ENCODE peak calls at places on chromosomes 3 and 15, in six cellular contexts. One of them, this sample, is unnamed.

GRCh38 chr3:112411425-112411824 is 78.5 kb downstream of the CD200 start:
- DNase-seq in ELR: no peak
- DNase-seq in non-pigmented ciliary epithelial cell: no peak
- DNase-seq in stimulated activated CD4-positive, alpha-beta T cell treated with anti-CD3 and anti-CD28 coated beads, Interleukin-2, amount 100 ng/mL, for 48 hours: no peak
- DNase-seq in GM04503: no peak
- DNase-seq in COR-L47: no peak
- DNase-seq in this sample: no peak

GRCh38 chr15:68795298-68795848 is 25.3 kb downstream of the ANP32A start:
- DNase-seq in ELR: peak
- DNase-seq in non-pigmented ciliary epithelial cell: peak
- DNase-seq in stimulated activated CD4-positive, alpha-beta T cell treated with anti-CD3 and anti-CD28 coated beads, Interleukin-2, amount 100 ng/mL, for 48 hours: peak
- DNase-seq in GM04503: no peak
- DNase-seq in COR-L47: peak
- DNase-seq in this sample: no peak

GRCh38 chr3:52044869-52045616 is 11.3 kb downstream of the DUSP7 start:
- DNase-seq in ELR: no peak
- DNase-seq in non-pigmented ciliary epithelial cell: no peak
- DNase-seq in stimulated activated CD4-positive, alpha-beta T cell treated with anti-CD3 and anti-CD28 coated beads, Interleukin-2, amount 100 ng/mL, for 48 hours: no peak
- DNase-seq in GM04503: no peak
- DNase-seq in COR-L47: no peak
- DNase-seq in this sample: no peak

GRCh38 chr3:30511524-30512278 is 94.7 kb upstream of the TGFBR2 start:
- DNase-seq in ELR: peak
- DNase-seq in non-pigmented ciliary epithelial cell: peak
- DNase-seq in stimulated activated CD4-positive, alpha-beta T cell treated with anti-CD3 and anti-CD28 coated beads, Interleukin-2, amount 100 ng/mL, for 48 hours: no peak
- DNase-seq in GM04503: peak
- DNase-seq in COR-L47: no peak
- DNase-seq in this sample: no peak

GRCh38 chr3:42345811-42346210 is 64.6 kb downstream of the LYZL4 start:
- DNase-seq in ELR: no peak
- DNase-seq in non-pigmented ciliary epithelial cell: no peak
- DNase-seq in stimulated activated CD4-positive, alpha-beta T cell treated with anti-CD3 and anti-CD28 coated beads, Interleukin-2, amount 100 ng/mL, for 48 hours: no peak
- DNase-seq in GM04503: no peak
- DNase-seq in COR-L47: no peak
- DNase-seq in this sample: no peak

GRCh38 chr3:152508705-152509104 is 240.0 kb downstream of the MBNL1 start:
- DNase-seq in ELR: peak
- DNase-seq in non-pigmented ciliary epithelial cell: no peak
- DNase-seq in stimulated activated CD4-positive, alpha-beta T cell treated with anti-CD3 and anti-CD28 coated beads, Interleukin-2, amount 100 ng/mL, for 48 hours: no peak
- DNase-seq in GM04503: no peak
- DNase-seq in COR-L47: peak
- DNase-seq in this sample: peak

GRCh38 chr3:34676431-34676830 is 878.0 kb downstream of the PDCD6IP start:
- DNase-seq in ELR: no peak
- DNase-seq in non-pigmented ciliary epithelial cell: no peak
- DNase-seq in stimulated activated CD4-positive, alpha-beta T cell treated with anti-CD3 and anti-CD28 coated beads, Interleukin-2, amount 100 ng/mL, for 48 hours: no peak
- DNase-seq in GM04503: no peak
- DNase-seq in COR-L47: no peak
- DNase-seq in this sample: no peak

GRCh38 chr3:101902041-101902440 is 52.7 kb downstream of the NFKBIZ start:
- DNase-seq in ELR: peak
- DNase-seq in non-pigmented ciliary epithelial cell: peak
- DNase-seq in stimulated activated CD4-positive, alpha-beta T cell treated with anti-CD3 and anti-CD28 coated beads, Interleukin-2, amount 100 ng/mL, for 48 hours: no peak
- DNase-seq in GM04503: peak
- DNase-seq in COR-L47: no peak
- DNase-seq in this sample: no peak

GRCh38 chr15:34621675-34622074 is 38.2 kb upstream of the GOLGA8B start:
- DNase-seq in ELR: peak
- DNase-seq in non-pigmented ciliary epithelial cell: no peak
- DNase-seq in stimulated activated CD4-positive, alpha-beta T cell treated with anti-CD3 and anti-CD28 coated beads, Interleukin-2, amount 100 ng/mL, for 48 hours: no peak
- DNase-seq in GM04503: peak
- DNase-seq in COR-L47: peak
- DNase-seq in this sample: no peak

GRCh38 chr15:100187677-100188076 is 154.1 kb downstream of the ADAMTS17 start:
- DNase-seq in ELR: no peak
- DNase-seq in non-pigmented ciliary epithelial cell: no peak
- DNase-seq in stimulated activated CD4-positive, alpha-beta T cell treated with anti-CD3 and anti-CD28 coated beads, Interleukin-2, amount 100 ng/mL, for 48 hours: no peak
- DNase-seq in GM04503: no peak
- DNase-seq in COR-L47: no peak
- DNase-seq in this sample: no peak

GRCh38 chr3:29255854-29256696 is 24.8 kb upstream of the RBMS3 start:
- DNase-seq in ELR: peak
- DNase-seq in non-pigmented ciliary epithelial cell: no peak
- DNase-seq in stimulated activated CD4-positive, alpha-beta T cell treated with anti-CD3 and anti-CD28 coated beads, Interleukin-2, amount 100 ng/mL, for 48 hours: no peak
- DNase-seq in GM04503: no peak
- DNase-seq in COR-L47: no peak
- DNase-seq in this sample: no peak

GRCh38 chr3:116030131-116030850 is 407.0 kb downstream of the GAP43 start:
- DNase-seq in ELR: no peak
- DNase-seq in non-pigmented ciliary epithelial cell: no peak
- DNase-seq in stimulated activated CD4-positive, alpha-beta T cell treated with anti-CD3 and anti-CD28 coated beads, Interleukin-2, amount 100 ng/mL, for 48 hours: no peak
- DNase-seq in GM04503: no peak
- DNase-seq in COR-L47: no peak
- DNase-seq in this sample: no peak

GRCh38 chr3:185728630-185729334 is 96.1 kb downstream of the IGF2BP2 start:
- DNase-seq in ELR: peak
- DNase-seq in non-pigmented ciliary epithelial cell: no peak
- DNase-seq in stimulated activated CD4-positive, alpha-beta T cell treated with anti-CD3 and anti-CD28 coated beads, Interleukin-2, amount 100 ng/mL, for 48 hours: no peak
- DNase-seq in GM04503: no peak
- DNase-seq in COR-L47: no peak
- DNase-seq in this sample: no peak

GRCh38 chr15:88954431-88955277 is 41.5 kb upstream of the MFGE8 start:
- DNase-seq in ELR: no peak
- DNase-seq in non-pigmented ciliary epithelial cell: no peak
- DNase-seq in stimulated activated CD4-positive, alpha-beta T cell treated with anti-CD3 and anti-CD28 coated beads, Interleukin-2, amount 100 ng/mL, for 48 hours: no peak
- DNase-seq in GM04503: no peak
- DNase-seq in COR-L47: no peak
- DNase-seq in this sample: no peak

GRCh38 chr3:153740109-153740508 is 381.1 kb upstream of the ARHGEF26 start:
- DNase-seq in ELR: no peak
- DNase-seq in non-pigmented ciliary epithelial cell: no peak
- DNase-seq in stimulated activated CD4-positive, alpha-beta T cell treated with anti-CD3 and anti-CD28 coated beads, Interleukin-2, amount 100 ng/mL, for 48 hours: no peak
- DNase-seq in GM04503: no peak
- DNase-seq in COR-L47: no peak
- DNase-seq in this sample: no peak

GRCh38 chr3:72797773-72798543 is 50.3 kb downstream of the SHQ1 start:
- DNase-seq in ELR: no peak
- DNase-seq in non-pigmented ciliary epithelial cell: no peak
- DNase-seq in stimulated activated CD4-positive, alpha-beta T cell treated with anti-CD3 and anti-CD28 coated beads, Interleukin-2, amount 100 ng/mL, for 48 hours: no peak
- DNase-seq in GM04503: no peak
- DNase-seq in COR-L47: peak
- DNase-seq in this sample: no peak

GRCh38 chr3:192467230-192468186 is 259.8 kb downstream of the FGF12 start:
- DNase-seq in ELR: peak
- DNase-seq in non-pigmented ciliary epithelial cell: no peak
- DNase-seq in stimulated activated CD4-positive, alpha-beta T cell treated with anti-CD3 and anti-CD28 coated beads, Interleukin-2, amount 100 ng/mL, for 48 hours: peak
- DNase-seq in GM04503: no peak
- DNase-seq in COR-L47: peak
- DNase-seq in this sample: peak

GRCh38 chr15:101070502-101071273 is 151.5 kb downstream of the LRRK1 start:
- DNase-seq in ELR: peak
- DNase-seq in non-pigmented ciliary epithelial cell: peak
- DNase-seq in stimulated activated CD4-positive, alpha-beta T cell treated with anti-CD3 and anti-CD28 coated beads, Interleukin-2, amount 100 ng/mL, for 48 hours: no peak
- DNase-seq in GM04503: peak
- DNase-seq in COR-L47: no peak
- DNase-seq in this sample: no peak

GRCh38 chr3:66220066-66220465 is 735 bp upstream of the SLC25A26 start:
- DNase-seq in ELR: no peak
- DNase-seq in non-pigmented ciliary epithelial cell: no peak
- DNase-seq in stimulated activated CD4-positive, alpha-beta T cell treated with anti-CD3 and anti-CD28 coated beads, Interleukin-2, amount 100 ng/mL, for 48 hours: no peak
- DNase-seq in GM04503: no peak
- DNase-seq in COR-L47: no peak
- DNase-seq in this sample: no peak

GRCh38 chr3:64796597-64796996 is 108.8 kb upstream of the ADAMTS9 start:
- DNase-seq in ELR: peak
- DNase-seq in non-pigmented ciliary epithelial cell: no peak
- DNase-seq in stimulated activated CD4-positive, alpha-beta T cell treated with anti-CD3 and anti-CD28 coated beads, Interleukin-2, amount 100 ng/mL, for 48 hours: no peak
- DNase-seq in GM04503: no peak
- DNase-seq in COR-L47: no peak
- DNase-seq in this sample: peak

GRCh38 chr3:33372218-33373081 is 67.8 kb downstream of the UBP1 start:
- DNase-seq in ELR: peak
- DNase-seq in non-pigmented ciliary epithelial cell: no peak
- DNase-seq in stimulated activated CD4-positive, alpha-beta T cell treated with anti-CD3 and anti-CD28 coated beads, Interleukin-2, amount 100 ng/mL, for 48 hours: peak
- DNase-seq in GM04503: no peak
- DNase-seq in COR-L47: peak
- DNase-seq in this sample: peak

GRCh38 chr3:169244119-169244864 is 419.2 kb downstream of the MECOM start:
- DNase-seq in ELR: no peak
- DNase-seq in non-pigmented ciliary epithelial cell: no peak
- DNase-seq in stimulated activated CD4-positive, alpha-beta T cell treated with anti-CD3 and anti-CD28 coated beads, Interleukin-2, amount 100 ng/mL, for 48 hours: no peak
- DNase-seq in GM04503: no peak
- DNase-seq in COR-L47: no peak
- DNase-seq in this sample: no peak

GRCh38 chr3:18806633-18807032 is 341.7 kb upstream of the KCNH8 start:
- DNase-seq in ELR: no peak
- DNase-seq in non-pigmented ciliary epithelial cell: no peak
- DNase-seq in stimulated activated CD4-positive, alpha-beta T cell treated with anti-CD3 and anti-CD28 coated beads, Interleukin-2, amount 100 ng/mL, for 48 hours: no peak
- DNase-seq in GM04503: no peak
- DNase-seq in COR-L47: no peak
- DNase-seq in this sample: no peak

GRCh38 chr3:17407576-17407975 is 334.9 kb downstream of the TBC1D5 start:
- DNase-seq in ELR: no peak
- DNase-seq in non-pigmented ciliary epithelial cell: no peak
- DNase-seq in stimulated activated CD4-positive, alpha-beta T cell treated with anti-CD3 and anti-CD28 coated beads, Interleukin-2, amount 100 ng/mL, for 48 hours: no peak
- DNase-seq in GM04503: peak
- DNase-seq in COR-L47: no peak
- DNase-seq in this sample: no peak

GRCh38 chr15:69463182-69463756 is 10.7 kb downstream of the RPLP1 start:
- DNase-seq in ELR: peak
- DNase-seq in non-pigmented ciliary epithelial cell: no peak
- DNase-seq in stimulated activated CD4-positive, alpha-beta T cell treated with anti-CD3 and anti-CD28 coated beads, Interleukin-2, amount 100 ng/mL, for 48 hours: no peak
- DNase-seq in GM04503: no peak
- DNase-seq in COR-L47: no peak
- DNase-seq in this sample: no peak

GRCh38 chr3:46692566-46692983 is 904 bp downstream of the ALS2CL start:
- DNase-seq in ELR: peak
- DNase-seq in non-pigmented ciliary epithelial cell: no peak
- DNase-seq in stimulated activated CD4-positive, alpha-beta T cell treated with anti-CD3 and anti-CD28 coated beads, Interleukin-2, amount 100 ng/mL, for 48 hours: no peak
- DNase-seq in GM04503: no peak
- DNase-seq in COR-L47: no peak
- DNase-seq in this sample: no peak

GRCh38 chr15:81809543-81809942 is 236.3 kb downstream of the MEX3B start:
- DNase-seq in ELR: peak
- DNase-seq in non-pigmented ciliary epithelial cell: no peak
- DNase-seq in stimulated activated CD4-positive, alpha-beta T cell treated with anti-CD3 and anti-CD28 coated beads, Interleukin-2, amount 100 ng/mL, for 48 hours: no peak
- DNase-seq in GM04503: no peak
- DNase-seq in COR-L47: peak
- DNase-seq in this sample: peak

GRCh38 chr3:160676547-160677303 is at the start of gene ARL14:
- DNase-seq in ELR: peak
- DNase-seq in non-pigmented ciliary epithelial cell: no peak
- DNase-seq in stimulated activated CD4-positive, alpha-beta T cell treated with anti-CD3 and anti-CD28 coated beads, Interleukin-2, amount 100 ng/mL, for 48 hours: no peak
- DNase-seq in GM04503: no peak
- DNase-seq in COR-L47: no peak
- DNase-seq in this sample: no peak

GRCh38 chr15:97482521-97482920 is 478.0 kb upstream of the ARRDC4 start:
- DNase-seq in ELR: no peak
- DNase-seq in non-pigmented ciliary epithelial cell: no peak
- DNase-seq in stimulated activated CD4-positive, alpha-beta T cell treated with anti-CD3 and anti-CD28 coated beads, Interleukin-2, amount 100 ng/mL, for 48 hours: no peak
- DNase-seq in GM04503: no peak
- DNase-seq in COR-L47: no peak
- DNase-seq in this sample: no peak

GRCh38 chr15:23447107-23447500 is at the start of gene GOLGA6L2:
- DNase-seq in ELR: peak
- DNase-seq in non-pigmented ciliary epithelial cell: no peak
- DNase-seq in stimulated activated CD4-positive, alpha-beta T cell treated with anti-CD3 and anti-CD28 coated beads, Interleukin-2, amount 100 ng/mL, for 48 hours: no peak
- DNase-seq in GM04503: no peak
- DNase-seq in COR-L47: no peak
- DNase-seq in this sample: no peak

GRCh38 chr3:179027326-179027900 is 44.2 kb downstream of the ZMAT3 start:
- DNase-seq in ELR: no peak
- DNase-seq in non-pigmented ciliary epithelial cell: no peak
- DNase-seq in stimulated activated CD4-positive, alpha-beta T cell treated with anti-CD3 and anti-CD28 coated beads, Interleukin-2, amount 100 ng/mL, for 48 hours: no peak
- DNase-seq in GM04503: no peak
- DNase-seq in COR-L47: no peak
- DNase-seq in this sample: peak